ENCODE peak calls at places on chromosomes 6 and 20, in four cellular contexts. H is astrocyte of the spinal cord, A is fibroblast of lung, P is Right ventricle myocardium inferior. E is an unnamed sample.

GRCh38 chr6:33692760-33693158 is 18.7 kb downstream of the UQCC2 start:
- DNase-seq in H (no peak), P (peak; percentile 70), A (peak; percentile 24), E (peak; percentile 71)

GRCh38 chr6:45398075-45398817 is 20.5 kb upstream of the SUPT3H start:
- DNase-seq in H (no peak), P (no peak), A (no peak), E (no peak)

GRCh38 chr20:50338479-50339195 is 148.0 kb downstream of the CEBPB start:
- DNase-seq in A (no peak), H (peak; percentile 55), P (no peak), E (no peak)

GRCh38 chr6:25312703-25313102 is 33.5 kb downstream of the CARMIL1 start:
- DNase-seq in P (no peak), H (peak; percentile 30), A (peak; percentile 89), E (no peak)

GRCh38 chr6:79671605-79672266 is 40.6 kb downstream of the SH3BGRL2 start:
- DNase-seq in H (peak; percentile 43), A (peak; percentile 23), P (no peak), E (peak; percentile 54)

GRCh38 chr6:3376064-3376463 is 80.8 kb downstream of the SLC22A23 start:
- DNase-seq in A (no peak), H (no peak), P (no peak), E (no peak)

GRCh38 chr6:73514746-73515110 is 6.1 kb downstream of the EEF1A1 start:
- DNase-seq in H (no peak), A (peak; percentile 38), P (no peak), E (no peak)

GRCh38 chr6:138007014-138007472 is 100.2 kb downstream of the PERP start:
- DNase-seq in P (no peak), A (peak; percentile 31), H (peak; percentile 33), E (no peak)

GRCh38 chr6:170129691-170130171 is 161.1 kb downstream of the DLL1 start:
- DNase-seq in P (peak; percentile 86), H (no peak), A (no peak), E (peak; percentile 91)

GRCh38 chr20:50328161-50328979 is 137.7 kb downstream of the CEBPB start:
- DNase-seq in P (no peak), H (no peak), A (no peak), E (no peak)

GRCh38 chr6:138986578-138986977 is 1.5 kb downstream of the REPS1 start:
- DNase-seq in A (no peak), P (no peak), H (peak; percentile 42), E (no peak)

GRCh38 chr6:16544006-16544405 is 217.3 kb downstream of the ATXN1 start:
- DNase-seq in H (peak; percentile 21), P (peak; percentile 74), A (peak; percentile 43), E (peak; percentile 54)

GRCh38 chr6:6008648-6009421 is 2.1 kb upstream of the NRN1 start:
- DNase-seq in A (no peak), H (peak; percentile 66), P (peak; percentile 88), E (peak; percentile 87)

GRCh38 chr6:15330174-15330934 is 84.5 kb downstream of the JARID2 start:
- DNase-seq in P (no peak), H (no peak), A (no peak), E (no peak)

GRCh38 chr6:91132461-91132860 is 545.6 kb upstream of the MAP3K7 start:
- DNase-seq in A (no peak), H (peak; percentile 26), P (no peak), E (no peak)

GRCh38 chr6:76416821-76417605 is 344.6 kb upstream of the IMPG1 start:
- DNase-seq in P (no peak), A (no peak), H (no peak), E (no peak)

GRCh38 chr6:33171096-33171888 is 21.0 kb downstream of the COL11A2 start:
- DNase-seq in A (no peak), P (peak; percentile 57), H (no peak), E (peak; percentile 10)

GRCh38 chr6:35733633-35734032 is 3.2 kb upstream of the ARMC12 start:
- DNase-seq in A (no peak), P (no peak), H (no peak), E (no peak)

GRCh38 chr6:31794294-31794865 is 1.2 kb downstream of the VARS1 start:
- DNase-seq in A (peak; percentile 49), H (no peak), P (no peak), E (no peak)

GRCh38 chr6:98957440-98957839 is 9.7 kb upstream of the FBXL4 start:
- DNase-seq in P (no peak), H (peak; percentile 62), A (peak; percentile 68), E (no peak)

GRCh38 chr6:134840086-134840485 is 109.8 kb downstream of the ALDH8A1 start:
- DNase-seq in H (no peak), P (no peak), A (no peak), E (no peak)

GRCh38 chr6:156582509-156582992 is 194.6 kb upstream of the ARID1B start:
- DNase-seq in H (no peak), A (no peak), P (no peak), E (no peak)

GRCh38 chr6:26113570-26113969 is 26.3 kb downstream of the HFE start:
- DNase-seq in H (no peak), A (no peak), P (no peak), E (no peak)

GRCh38 chr20:24773751-24774201 is 175.3 kb upstream of the CST7 start:
- DNase-seq in P (no peak), A (peak; percentile 66), H (peak; percentile 96), E (no peak)

GRCh38 chr20:63053430-63054102 is 46.8 kb upstream of the BHLHE23 start:
- DNase-seq in P (no peak), A (no peak), H (no peak), E (no peak)

GRCh38 chr6:15956205-15957106 is 172.4 kb upstream of the MYLIP start:
- DNase-seq in P (no peak), H (no peak), A (peak; percentile 69), E (no peak)

GRCh38 chr20:38170219-38170902 is 5.3 kb upstream of the TGM2 start:
- DNase-seq in H (no peak), A (peak; percentile 50), P (no peak), E (no peak)

GRCh38 chr6:159033160-159034049 is 11.4 kb downstream of the TAGAP start:
- DNase-seq in P (no peak), H (no peak), A (no peak), E (no peak)

GRCh38 chr6:15417811-15418210 is 171.9 kb downstream of the JARID2 start:
- DNase-seq in H (peak; percentile 90), A (peak; percentile 33), P (no peak), E (no peak)

GRCh38 chr6:84618046-84618752 is 146.2 kb downstream of the TBX18 start:
- DNase-seq in P (no peak), A (peak; percentile 87), H (peak; percentile 95), E (peak; percentile 48)

GRCh38 chr6:62285612-62286469 is at the start of gene KHDRBS2:
- DNase-seq in H (no peak), A (no peak), P (peak; percentile 88), E (peak; percentile 91)

GRCh38 chr6:42551202-42551601 is 12.6 kb upstream of the UBR2 start:
- DNase-seq in H (no peak), A (peak; percentile 27), P (no peak), E (no peak)

GRCh38 chr20:57947421-57948176 is 237.8 kb upstream of the PMEPA1 start:
- DNase-seq in A (peak; percentile 13), H (peak; percentile 93), P (no peak), E (no peak)

GRCh38 chr20:20363449-20364015 is 4.4 kb upstream of the INSM1 start:
- DNase-seq in A (no peak), P (no peak), H (no peak), E (no peak)

GRCh38 chr20:1286267-1287036 is 20.4 kb downstream of the SNPH start:
- DNase-seq in P (no peak), A (no peak), H (no peak), E (no peak)

GRCh38 chr6:12354499-12354898 is 64.3 kb downstream of the EDN1 start:
- DNase-seq in H (peak; percentile 89), P (no peak), A (peak; percentile 55), E (no peak)

GRCh38 chr6:42704251-42704936 is 18.0 kb downstream of the PRPH2 start:
- DNase-seq in A (peak; percentile 72), P (no peak), H (no peak), E (peak; percentile 69)

E was measured in right cardiac atrium.